ENCODE peak calls at places on chromosomes 11 and 22, in six cellular contexts. U is NCI-H1436 treated with DMSO at 0.1 percent for 48 hours; J is activated T-cell treated with anti-CD3 and anti-CD28 coated beads for 1 hour; E is stimulated activated naive CD8-positive, alpha-beta T cell treated with anti-CD3 and anti-CD28 coated beads, Interleukin-15, amount 100 ng/mL, for 72 hours; P is nephron progenitor cell; H is prostate gland. O is an unnamed sample.

GRCh38 chr11:17411418-17411817 is 23.0 kb upstream of the KCNJ11 start:
- DNase-seq in U (no peak), J (no peak), E (no peak), P (no peak), H (no peak), O (no peak)

GRCh38 chr11:101129203-101129943 is at the start of gene PGR:
- DNase-seq in U (no peak), J (no peak), E (no peak), P (peak; percentile 42), H (peak; percentile 8), O (peak; percentile 48)

GRCh38 chr22:36790648-36791047 is 14.7 kb upstream of the IFT27 start:
- DNase-seq in U (no peak), J (no peak), E (peak; percentile 52), P (no peak), H (no peak), O (no peak)

GRCh38 chr11:35083181-35084061 is 55.5 kb upstream of the CD44 start:
- DNase-seq in U (no peak), J (peak; percentile 40), E (peak; percentile 85), P (no peak), H (peak; percentile 43), O (peak; percentile 54)

GRCh38 chr22:48410536-48410935 is 1417.1 kb downstream of the BRD1 start:
- DNase-seq in U (no peak), J (no peak), E (no peak), P (no peak), H (no peak), O (no peak)

GRCh38 chr11:420054-420910 is 5.5 kb upstream of the SIGIRR start:
- DNase-seq in U (no peak), J (no peak), E (no peak), P (peak; percentile 6), H (no peak), O (no peak)

GRCh38 chr11:19216021-19216420 is 14.2 kb upstream of the CSRP3 start:
- DNase-seq in U (no peak), J (no peak), E (no peak), P (no peak), H (no peak), O (no peak)

GRCh38 chr11:96122601-96123044 is 198.7 kb upstream of the MTMR2 start:
- DNase-seq in U (peak; percentile 2), J (no peak), E (no peak), P (no peak), H (peak; percentile 54), O (no peak)

GRCh38 chr11:28040384-28040783 is 67.6 kb downstream of the KIF18A start:
- DNase-seq in U (no peak), J (no peak), E (no peak), P (no peak), H (no peak), O (no peak)

GRCh38 chr11:19687372-19687771 is 25.3 kb upstream of the NAV2 start:
- DNase-seq in U (no peak), J (no peak), E (no peak), P (no peak), H (no peak), O (no peak)

GRCh38 chr22:23375031-23375827 is 194.9 kb downstream of the BCR start:
- DNase-seq in U (no peak), J (no peak), E (no peak), P (no peak), H (no peak), O (no peak)